ENCODE peak calls at places on chromosomes 3 and 15, in five cellular contexts. M, Z, O, J and K are unnamed samples.

GRCh38 chr3:117761992-117762944 is 1052.7 kb downstream of the TUSC7 start:
- DNase-seq in O (no peak), M (no peak), J (no peak), Z (no peak), K (no peak)

GRCh38 chr3:156246939-156247725 is 126.8 kb downstream of the KCNAB1 start:
- DNase-seq in J (peak), Z (no peak), M (no peak), O (no peak), K (no peak)

GRCh38 chr15:95291878-95292472 is 1038.5 kb upstream of the NR2F2 start:
- DNase-seq in J (peak), M (no peak), Z (no peak), O (no peak), K (peak)

GRCh38 chr3:98814799-98815450 is 51.8 kb downstream of the ST3GAL6 start:
- DNase-seq in J (peak), O (no peak), M (no peak), Z (no peak), K (no peak)

GRCh38 chr3:1235526-1236120 is 142.8 kb downstream of the CNTN6 start:
- DNase-seq in Z (no peak), O (no peak), J (peak), M (no peak), K (no peak)

GRCh38 chr15:53536479-53537120 is 222.9 kb downstream of the WDR72 start:
- DNase-seq in J (no peak), M (no peak), O (no peak), Z (no peak), K (no peak)

GRCh38 chr15:78875107-78875914 is 2.6 kb downstream of the MORF4L1 start:
- DNase-seq in J (peak), M (no peak), Z (peak), O (no peak), K (no peak)

GRCh38 chr3:8757551-8758518 is 11.6 kb downstream of the OXTR start:
- DNase-seq in J (peak), O (peak), M (no peak), Z (peak), K (no peak)

GRCh38 chr3:43615133-43615532 is 6.7 kb downstream of the ANO10 start:
- DNase-seq in J (no peak), O (no peak), M (no peak), Z (no peak), K (no peak)

GRCh38 chr15:71743861-71744382 is 66.4 kb upstream of the NR2E3 start:
- DNase-seq in O (peak), Z (peak), M (no peak), J (peak), K (peak)

GRCh38 chr15:100968043-100968966 is 49.1 kb downstream of the LRRK1 start:
- DNase-seq in M (no peak), Z (no peak), J (peak), O (no peak), K (peak)

GRCh38 chr15:42133892-42134502 is 22.4 kb downstream of the PLA2G4F start:
- DNase-seq in Z (peak), J (peak), O (no peak), M (no peak), K (peak)

GRCh38 chr3:190097617-190098016 is 23.1 kb downstream of the P3H2 start:
- DNase-seq in O (no peak), M (no peak), Z (no peak), J (peak), K (no peak)

GRCh38 chr15:27028836-27029482 is 58.0 kb downstream of the GABRG3 start:
- DNase-seq in O (no peak), J (no peak), M (no peak), Z (no peak), K (no peak)

GRCh38 chr15:40322531-40323238 is 807 bp upstream of the INAFM2 start:
- DNase-seq in M (no peak), O (no peak), J (no peak), Z (no peak), K (no peak)

GRCh38 chr3:16496408-16497222 is 16.9 kb downstream of the RFTN1 start:
- DNase-seq in O (no peak), M (no peak), Z (no peak), J (no peak), K (no peak)

GRCh38 chr3:4421121-4421520 is 45.9 kb downstream of the SUMF1 start:
- DNase-seq in Z (no peak), J (peak), M (no peak), O (no peak), K (peak)

GRCh38 chr3:192827208-192827607 is 90.4 kb downstream of the MB21D2 start:
- DNase-seq in M (no peak), Z (no peak), J (no peak), O (no peak), K (no peak)
- TF ChIP-seq CTCF in M (no peak), Z (no peak), J (no peak), O (no peak), K (no peak)

GRCh38 chr3:18872466-18872865 is 275.8 kb upstream of the KCNH8 start:
- DNase-seq in M (no peak), O (no peak), Z (no peak), J (no peak), K (no peak)
- TF ChIP-seq CTCF in M (no peak), O (no peak), Z (no peak), J (no peak), K (no peak)

DNA sequence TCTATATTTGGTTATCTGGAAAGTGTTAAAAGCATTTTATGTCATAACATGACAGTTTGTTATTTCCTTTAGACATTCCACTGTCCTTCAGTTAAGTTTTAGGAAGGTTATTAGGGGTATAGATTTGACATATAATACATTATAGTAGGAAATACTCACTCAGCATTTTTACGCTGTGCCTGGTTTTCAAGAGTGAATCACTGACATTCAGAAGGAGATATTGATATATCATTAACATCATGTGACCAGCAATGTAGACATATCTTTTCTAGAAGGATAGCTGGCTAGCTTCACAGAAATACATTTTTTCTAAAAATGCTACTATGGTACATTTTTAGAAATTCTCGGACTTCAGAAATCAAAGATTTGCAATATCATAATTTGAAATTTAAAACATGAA is 57.6 kb downstream of the OPA1 start:
- DNase-seq in O (no peak), Z (no peak), J (no peak), M (no peak), K (no peak)
- TF ChIP-seq CTCF in O (no peak), Z (no peak), J (no peak), M (no peak), K (no peak)

DNA sequence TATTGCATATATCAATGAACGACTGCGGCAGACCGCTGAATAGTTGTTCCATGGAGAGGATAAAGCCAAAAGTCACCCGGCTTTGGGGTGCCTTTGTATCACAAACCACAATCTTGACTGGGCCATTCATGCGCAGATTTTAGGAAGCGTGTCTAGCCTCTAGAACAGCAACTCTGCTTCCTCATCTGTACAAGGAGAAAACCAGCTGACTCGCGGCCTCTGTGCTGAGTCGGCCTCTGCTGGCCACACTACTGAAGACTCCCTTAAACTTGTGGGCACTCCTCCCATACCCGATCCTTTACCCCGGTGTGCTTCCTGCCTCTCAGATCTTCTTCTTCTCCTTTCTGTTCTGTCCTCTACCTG is 872 bp downstream of the DLEC1 start:
- DNase-seq in Z (peak), M (peak), J (peak), O (peak), K (no peak)
- TF ChIP-seq CTCF in Z (no peak), M (peak), J (peak), O (peak), K (peak)